ENCODE peak calls at places on chromosomes 7 and 10, in six cellular contexts. T, N, C, S, P and R are unnamed samples.
A peak's percentile ranks its signal among the peaks of the same experiment; 100 is the strongest.

GRCh38 chr10:92640110-92640509 is 47.2 kb downstream of the KIF11 start:
- DNase-seq in T (no peak), N (no peak), C (no peak), S (no peak), P (no peak), R (no peak)

GRCh38 chr7:116653204-116653603 is 18.8 kb upstream of the MET start:
- DNase-seq in T (no peak), N (no peak), C (no peak), S (no peak), P (no peak), R (no peak)

GRCh38 chr10:77661100-77661499 is 23.5 kb upstream of the KCNMA1 start:
- DNase-seq in T (no peak), N (no peak), C (peak; percentile 18), S (no peak), P (no peak), R (no peak)

GRCh38 chr7:17069146-17069545 is 187.4 kb upstream of the AGR3 start:
- DNase-seq in T (no peak), N (peak; percentile 8), C (no peak), S (no peak), P (no peak), R (no peak)

GRCh38 chr7:45099891-45100760 is 11.4 kb upstream of the NACAD start:
- DNase-seq in T (no peak), N (no peak), C (no peak), S (no peak), P (no peak), R (no peak)

GRCh38 chr7:135233570-135233969 is at the start of gene STRA8:
- DNase-seq in T (no peak), N (no peak), C (no peak), S (no peak), P (no peak), R (no peak)

GRCh38 chr7:3259711-3260424 is 41.2 kb upstream of the SDK1 start:
- DNase-seq in T (no peak), N (no peak), C (no peak), S (no peak), P (no peak), R (no peak)

GRCh38 chr7:100837099-100837836 is 9.9 kb upstream of the EPHB4 start:
- DNase-seq in T (peak; percentile 83), N (peak; percentile 80), C (peak; percentile 96), S (no peak), P (peak; percentile 31), R (peak; percentile 70)

GRCh38 chr7:4809091-4809591 is 33.7 kb downstream of the AP5Z1 start:
- DNase-seq in T (no peak), N (no peak), C (no peak), S (no peak), P (no peak), R (no peak)

GRCh38 chr10:17022898-17023297 is 106.7 kb downstream of the CUBN start:
- DNase-seq in T (no peak), N (no peak), C (no peak), S (no peak), P (no peak), R (no peak)

GRCh38 chr7:7662527-7662926 is 22.0 kb downstream of the UMAD1 start:
- DNase-seq in T (no peak), N (no peak), C (peak; percentile 29), S (no peak), P (no peak), R (no peak)

GRCh38 chr10:88459523-88459922 is 123.6 kb downstream of the RNLS start:
- DNase-seq in T (no peak), N (no peak), C (no peak), S (no peak), P (no peak), R (no peak)

GRCh38 chr7:140275069-140275961 is 98.5 kb upstream of the KDM7A start:
- DNase-seq in T (no peak), N (no peak), C (peak; percentile 63), S (no peak), P (no peak), R (no peak)

GRCh38 chr10:3671431-3671955 is 113.5 kb downstream of the KLF6 start:
- DNase-seq in T (no peak), N (no peak), C (no peak), S (no peak), P (no peak), R (no peak)

GRCh38 chr10:66941491-66941890 is 15.7 kb downstream of the LRRTM3 start:
- DNase-seq in T (no peak), N (no peak), C (no peak), S (no peak), P (no peak), R (no peak)

GRCh38 chr7:69450436-69450835 is 147.8 kb upstream of the AUTS2 start:
- DNase-seq in T (peak; percentile 74), N (no peak), C (no peak), S (no peak), P (no peak), R (no peak)

DNA sequence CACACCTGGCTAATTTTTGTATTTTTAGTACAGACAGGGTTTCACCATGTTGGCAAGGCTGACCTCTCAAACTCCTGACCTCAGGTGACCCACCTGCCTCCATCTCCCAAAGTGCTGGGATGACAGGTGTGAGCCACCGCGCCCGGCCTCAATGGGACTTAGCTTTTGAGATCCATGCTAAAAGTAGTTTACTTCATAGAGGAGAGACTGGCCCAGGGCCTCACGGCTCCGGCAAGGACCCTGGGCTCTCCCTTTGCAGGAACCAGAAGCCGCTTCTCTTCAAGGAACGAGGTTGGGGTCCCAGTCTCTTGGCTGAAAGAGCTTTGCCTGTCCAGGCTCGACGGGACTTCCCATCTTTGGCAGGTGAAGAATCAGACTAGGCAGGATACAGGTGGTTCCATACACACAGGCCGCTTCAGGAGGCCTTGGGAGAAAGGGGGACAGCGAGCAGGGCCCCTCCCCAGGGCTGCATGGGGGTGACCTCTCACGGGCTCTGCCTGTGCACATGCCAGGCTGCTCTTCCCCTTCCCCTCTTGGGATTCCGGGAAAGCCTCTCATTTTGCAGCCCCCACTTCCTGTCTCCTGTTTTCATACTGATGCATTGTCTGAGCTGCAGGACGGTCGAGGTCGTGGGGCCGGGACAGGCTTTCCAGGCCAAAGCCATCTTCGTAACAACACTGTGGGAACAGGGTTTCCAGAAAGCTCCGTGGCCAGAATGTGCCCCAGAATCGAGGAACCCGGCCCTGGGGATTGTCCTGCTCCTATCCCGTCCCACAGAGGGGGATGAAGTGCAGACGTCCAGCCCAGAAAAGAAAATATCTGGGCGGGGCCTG is 29.9 kb upstream of the DNAAF5 start:
- DNase-seq in T (no peak), N (no peak), C (no peak), S (no peak), P (no peak), R (no peak)
- TF ChIP-seq TAF1 in T (no peak), N (no peak), C (no peak), S (no peak), P (no peak), R (no peak)

GRCh38 chr10:37976880-37977203 is 395 bp upstream of the ZNF25 start:
- DNase-seq in T (no peak), N (no peak), C (no peak), S (no peak), P (no peak), R (no peak)

GRCh38 chr10:37972396-37972795 is 4.1 kb downstream of the ZNF25 start:
- DNase-seq in T (no peak), N (no peak), C (no peak), S (no peak), P (no peak), R (no peak)

GRCh38 chr10:37975407-37975991 is 948 bp downstream of the ZNF25 start:
- DNase-seq in T (no peak), N (no peak), C (peak; percentile 21), S (no peak), P (no peak), R (no peak)

GRCh38 chr10:37976091-37976879 is at the start of gene ZNF25:
- DNase-seq in T (peak; percentile 97), N (peak; percentile 88), C (peak; percentile 98), S (peak; percentile 99), P (peak; percentile 99), R (peak; percentile 91)
- TF ChIP-seq POLR2A in T (no peak), N (peak; percentile 67), C (peak; percentile 86), S (peak; percentile 91), P (peak; percentile 93), R (peak; percentile 15)

DNA sequence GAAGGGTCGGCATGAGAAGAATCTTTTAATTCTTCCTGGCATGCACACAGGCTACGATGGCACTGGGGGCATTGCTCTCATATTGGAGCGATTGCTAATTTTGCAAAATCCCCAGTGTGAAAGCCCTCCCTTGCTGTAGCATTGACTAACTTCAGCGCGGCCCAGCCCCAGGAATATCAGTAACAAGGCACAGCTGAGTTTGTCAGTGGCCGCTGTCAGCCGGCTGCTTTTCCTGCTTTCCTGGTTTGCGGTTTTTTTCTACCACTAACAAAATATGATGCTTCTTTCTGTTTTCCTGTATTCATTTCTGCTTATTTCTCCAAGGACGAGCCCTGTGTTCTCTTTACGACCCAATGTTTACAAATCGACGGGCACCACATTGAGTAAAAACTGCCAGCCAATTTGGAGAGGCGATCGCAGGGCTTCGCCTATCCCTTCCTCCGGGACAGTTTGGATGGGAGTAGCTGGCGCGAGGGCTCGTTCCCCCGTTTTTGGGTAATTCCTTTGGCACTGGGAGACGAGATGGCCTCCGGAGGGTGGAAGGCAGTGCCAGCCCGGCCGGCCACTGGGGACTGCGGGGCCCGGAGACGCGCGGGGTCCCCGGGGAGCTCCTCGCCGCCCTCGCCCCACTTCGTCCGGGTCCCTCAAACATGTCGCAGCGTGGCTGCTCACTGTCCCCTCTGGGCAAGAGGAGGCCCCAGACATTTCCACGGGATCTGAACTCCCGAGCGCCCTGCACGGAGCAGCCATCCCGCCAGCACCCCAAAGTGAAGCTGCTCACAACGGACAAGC is 949 bp downstream of the ADARB2 start:
- DNase-seq in T (no peak), N (no peak), C (no peak), S (no peak), P (no peak), R (no peak)
- TF ChIP-seq TAF1 in T (no peak), N (no peak), C (no peak), S (no peak), P (no peak), R (no peak)

DNA sequence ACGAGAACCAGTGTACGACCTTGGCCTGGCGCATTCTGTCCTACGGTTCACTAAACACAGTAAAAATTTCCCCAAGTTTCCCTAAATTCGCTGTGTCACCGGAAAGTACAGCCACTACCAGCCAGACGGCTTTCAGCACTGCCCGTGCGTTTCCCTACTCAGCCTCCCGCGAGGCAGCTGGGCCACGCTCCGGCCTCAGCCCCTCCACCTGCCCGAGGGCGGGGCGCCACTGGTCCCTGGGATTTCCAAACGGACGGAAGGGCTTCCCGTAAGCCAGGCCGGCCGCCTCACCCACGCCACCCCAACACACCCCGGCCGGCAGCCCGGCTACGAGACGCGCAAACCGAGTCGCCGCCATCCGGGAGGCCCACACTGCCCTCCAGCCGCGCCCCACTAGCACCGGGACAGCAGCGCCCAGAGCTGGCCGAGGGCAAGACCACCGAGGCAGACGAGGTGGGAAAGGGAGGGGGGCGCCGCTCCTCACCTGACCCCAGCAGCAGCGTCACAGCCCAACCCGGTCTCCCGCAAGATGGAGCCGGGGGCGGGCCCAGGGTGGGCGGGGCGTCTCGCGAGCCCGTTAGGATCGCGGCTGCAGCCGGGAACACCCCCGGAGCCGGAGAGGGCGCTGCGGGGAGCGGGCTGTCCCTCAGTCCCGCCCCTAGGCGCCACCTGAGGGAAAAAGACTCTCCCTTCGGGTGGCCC is at the start of gene ANXA7:
- DNase-seq in T (peak; percentile 62), N (peak; percentile 92), C (peak; percentile 97), S (peak; percentile 81), P (peak; percentile 47), R (peak; percentile 92)
- TF ChIP-seq POLR2A in T (peak; percentile 79), N (peak; percentile 68), C (peak; percentile 97), S (peak; percentile 83), P (peak; percentile 88), R (peak; percentile 53)

DNA sequence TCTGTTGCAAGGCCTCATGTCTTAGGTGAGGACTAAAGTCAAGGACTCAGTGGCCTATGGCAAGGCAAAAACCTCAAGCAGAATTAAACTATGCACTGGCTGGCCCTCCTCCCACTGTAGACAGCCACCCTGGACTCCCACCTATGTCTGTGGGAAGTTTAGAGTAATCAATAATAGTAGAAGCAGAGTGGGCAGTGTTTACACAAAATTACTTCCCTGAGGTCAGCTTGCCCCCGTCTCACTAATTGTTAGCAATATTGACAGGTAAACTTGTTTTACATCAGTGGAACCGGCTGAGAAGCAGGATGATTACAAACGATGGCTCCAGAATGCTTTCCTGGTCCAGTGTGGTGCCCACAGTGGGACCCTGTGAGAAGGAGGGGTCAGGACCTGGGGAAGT is 27.9 kb upstream of the NPFFR1 start:
- DNase-seq in T (no peak), N (no peak), C (no peak), S (no peak), P (no peak), R (no peak)
- TF ChIP-seq TAF1 in T (no peak), N (no peak), C (no peak), S (no peak), P (no peak), R (no peak)